ENCODE peak calls at places on chromosomes 16 and 17, in nine cellular contexts. C is body of pancreas, K is tibial nerve, V is transverse colon, L is A549, F is ovary, R is Peyer's patch, W is H1, N is IMR-90. I is an unnamed sample.
A peak's percentile ranks its signal among the peaks of the same experiment; 100 is the strongest.

GRCh38 chr17:78834571-78834970 is 6.0 kb downstream of the USP36 start:
- DNase-seq in C (no peak), K (no peak), V (no peak), L (no peak), F (no peak), R (no peak), W (no peak), N (no peak), I (no peak)

GRCh38 chr16:22372882-22373661 is 1.3 kb downstream of the CDR2 start:
- DNase-seq in C (no peak), K (no peak), V (no peak), L (no peak), F (no peak), R (no peak), W (no peak), N (no peak), I (no peak)

GRCh38 chr17:8766731-8767130 is 8.4 kb upstream of the SPDYE4 start:
- DNase-seq in C (no peak), K (no peak), V (no peak), L (no peak), F (no peak), R (no peak), W (peak; percentile 8), N (no peak), I (no peak)

GRCh38 chr17:65936013-65936412 is 255.9 kb downstream of the CEP112 start:
- DNase-seq in C (no peak), K (no peak), V (no peak), L (no peak), F (no peak), R (no peak), W (no peak), N (peak; percentile 65), I (no peak)

GRCh38 chr16:49720225-49720624 is 135.7 kb downstream of the ZNF423 start:
- DNase-seq in C (no peak), K (no peak), V (no peak), L (no peak), F (no peak), R (no peak), W (no peak), N (no peak), I (no peak)

GRCh38 chr16:84599528-84600202 is 18.2 kb downstream of the COTL1 start:
- DNase-seq in C (peak; percentile 24), K (peak; percentile 56), V (peak; percentile 50), L (peak; percentile 46), F (peak; percentile 46), R (peak; percentile 84), W (peak; percentile 79), N (peak; percentile 85), I (peak; percentile 77)

GRCh38 chr17:39365252-39365651 is 36.2 kb downstream of the FBXL20 start:
- DNase-seq in C (no peak), K (no peak), V (no peak), L (no peak), F (no peak), R (no peak), W (no peak), N (peak; percentile 83), I (no peak)

GRCh38 chr17:2303278-2304188 is at the start of the genes SMG6 and SRR:
- DNase-seq in C (peak; percentile 93), K (peak; percentile 86), V (peak; percentile 95), L (peak; percentile 92), F (peak; percentile 94), R (peak; percentile 89), W (peak; percentile 90), N (peak; percentile 75), I (peak; percentile 94)

GRCh38 chr16:62254847-62255246 is 218.6 kb upstream of the CDH8 start:
- DNase-seq in C (no peak), K (no peak), V (no peak), L (no peak), F (no peak), R (no peak), W (no peak), N (no peak), I (no peak)

GRCh38 chr16:82672676-82673075 is 45.9 kb downstream of the CDH13 start:
- DNase-seq in C (no peak), K (no peak), V (no peak), L (no peak), F (no peak), R (no peak), W (no peak), N (peak; percentile 17), I (no peak)

GRCh38 chr17:75260679-75261335 is 599 bp downstream of the GGA3 start:
- DNase-seq in C (no peak), K (no peak), V (no peak), L (no peak), F (no peak), R (no peak), W (no peak), N (peak; percentile 24), I (no peak)

GRCh38 chr16:11306997-11307638 is 26.0 kb upstream of the PRM1 start:
- DNase-seq in C (no peak), K (no peak), V (no peak), L (no peak), F (no peak), R (no peak), W (no peak), N (no peak), I (no peak)

GRCh38 chr16:28180660-28181556 is 30.9 kb downstream of the XPO6 start:
- DNase-seq in C (no peak), K (no peak), V (no peak), L (no peak), F (no peak), R (no peak), W (no peak), N (peak; percentile 70), I (no peak)

GRCh38 chr17:7438050-7438614 is 1.2 kb upstream of the FGF11 start:
- DNase-seq in C (peak; percentile 32), K (peak; percentile 50), V (peak; percentile 54), L (no peak), F (peak; percentile 62), R (peak; percentile 53), W (peak; percentile 93), N (no peak), I (peak; percentile 74)

GRCh38 chr17:7241783-7242716 is at the start of gene GABARAP:
- DNase-seq in C (peak; percentile 96), K (peak; percentile 99), V (peak; percentile 96), L (peak; percentile 95), F (peak; percentile 98), R (peak; percentile 95), W (peak; percentile 97), N (peak; percentile 90), I (peak; percentile 93)

GRCh38 chr17:48636177-48637018 is 10.2 kb upstream of the HOXB9 start:
- DNase-seq in C (peak; percentile 69), K (no peak), V (peak; percentile 89), L (peak; percentile 97), F (no peak), R (peak; percentile 43), W (peak; percentile 98), N (peak; percentile 48), I (peak; percentile 66)

GRCh38 chr17:53472586-53472985 is 350.1 kb upstream of the KIF2B start:
- DNase-seq in C (no peak), K (no peak), V (no peak), L (no peak), F (no peak), R (no peak), W (no peak), N (no peak), I (no peak)

GRCh38 chr17:74309902-74310301 is 16.1 kb upstream of the KIF19 start:
- DNase-seq in C (no peak), K (no peak), V (no peak), L (peak; percentile 25), F (no peak), R (no peak), W (no peak), N (no peak), I (no peak)

DNA sequence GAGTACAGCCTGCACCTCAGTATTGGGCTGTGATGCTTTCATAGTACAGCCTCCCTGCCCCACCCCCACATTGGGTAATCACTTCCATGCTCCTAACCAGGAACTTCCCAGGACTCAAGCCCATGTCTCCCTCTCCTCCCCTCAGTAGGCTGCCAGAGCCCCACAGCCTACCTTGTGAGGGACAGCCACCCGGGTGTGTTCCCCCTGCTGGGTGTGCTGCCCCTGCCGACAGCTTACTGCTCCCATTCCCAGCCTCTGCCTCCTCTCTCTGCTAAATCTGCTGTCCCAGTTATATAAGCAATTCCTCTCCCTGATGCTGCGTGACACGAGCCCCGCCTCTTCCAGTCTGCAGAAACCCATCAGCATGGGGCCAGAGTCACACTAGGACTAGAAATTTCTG is at the start of gene RSKR:
- DNase-seq in C (peak; percentile 9), K (no peak), V (no peak), L (no peak), F (no peak), R (no peak), W (no peak), N (no peak), I (no peak)
- TF ChIP-seq POLR2A in C (no peak), K (no peak), V (no peak), L (no peak), F (no peak), R (no peak), W (no peak), N (no peak), I (no peak)

GRCh38 chr17:55453836-55454557 is 32.4 kb upstream of the MMD start:
- DNase-seq in C (no peak), K (no peak), V (no peak), L (no peak), F (no peak), R (no peak), W (no peak), N (no peak), I (no peak)
- H3K4me1 ChIP-seq in C (no peaks in the 10 kb centered on the region), K (no peaks in the 10 kb centered on the region), V (peaks cover 7% of the 10 kb centered on the region), L (peaks cover 85% of the 10 kb centered on the region), F (no peaks in the 10 kb centered on the region), R (peaks cover 8% of the 10 kb centered on the region), W (peaks cover 5% of the 10 kb centered on the region), N (peaks cover 32% of the 10 kb centered on the region), I (peaks cover 32% of the 10 kb centered on the region)

DNA sequence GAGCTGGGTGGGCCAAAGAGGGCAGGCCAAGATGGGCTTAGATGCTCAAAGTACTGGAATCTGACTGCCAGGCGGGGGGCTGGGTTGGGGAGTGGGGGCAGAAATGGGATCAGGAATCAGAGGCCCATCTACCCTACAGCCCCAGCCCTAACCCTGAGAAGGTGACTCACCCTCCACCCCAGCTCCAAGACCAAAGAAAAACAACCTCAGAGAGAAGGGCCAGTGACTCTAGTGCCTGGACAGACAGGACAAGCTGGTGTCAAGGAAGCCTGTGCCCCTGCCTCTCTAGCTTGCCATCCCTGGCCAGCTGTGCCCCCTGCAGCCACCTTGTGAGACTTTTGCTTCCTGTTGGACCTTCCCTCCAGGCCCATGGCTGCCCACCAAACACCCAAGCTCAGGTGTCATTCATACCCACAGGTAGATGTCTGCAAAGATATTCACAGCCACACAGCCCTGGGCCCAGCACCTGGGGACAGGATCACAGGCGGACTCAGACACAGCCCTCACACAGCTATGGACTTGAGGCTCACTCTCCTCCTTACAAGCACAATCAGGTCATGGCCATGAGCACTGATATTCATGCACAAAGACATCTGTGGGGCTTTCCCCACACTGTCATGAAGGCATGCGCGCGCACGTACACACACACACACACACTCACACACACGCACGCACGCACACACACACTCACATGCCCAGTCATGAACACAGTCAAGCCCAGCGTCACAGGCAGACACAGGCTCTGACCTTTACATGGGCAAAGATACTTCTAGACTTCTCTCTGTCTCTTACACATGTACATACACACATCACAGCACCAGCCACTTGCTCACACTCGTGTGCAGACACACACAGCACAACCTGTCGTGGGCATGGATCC is 2.8 kb downstream of the WNT3 start:
- DNase-seq in C (no peak), K (no peak), V (no peak), L (no peak), F (no peak), R (no peak), W (no peak), N (no peak), I (no peak)
- TF ChIP-seq POLR2A in C (no peak), K (no peak), V (no peak), L (no peak), F (no peak), R (no peak), W (no peak), N (no peak), I (no peak)

GRCh38 chr17:40679523-40679907 is 14.5 kb upstream of the KRT222 start:
- DNase-seq in C (no peak), K (no peak), V (no peak), L (no peak), F (no peak), R (no peak), W (no peak), N (no peak), I (no peak)
- H3K4me1 ChIP-seq in C (no peaks in the 10 kb centered on the region), K (no peaks in the 10 kb centered on the region), V (no peaks in the 10 kb centered on the region), L (no peaks in the 10 kb centered on the region), F (no peaks in the 10 kb centered on the region), R (no peaks in the 10 kb centered on the region), W (no peaks in the 10 kb centered on the region), N (no peaks in the 10 kb centered on the region), I (no peaks in the 10 kb centered on the region)